ENCODE peak calls at places on chromosome 7, in five cellular contexts. One of them, this sample, is unnamed.
A peak's percentile ranks its signal among the peaks of the same experiment; 100 is the strongest.

GRCh38 chr7:47677664-47678063 is 95.8 kb upstream of the TNS3 start:
- DNase-seq in amniotic stem cell: no peak
- DNase-seq in astrocyte of the hippocampus: no peak
- DNase-seq in MM.1S: no peak
- DNase-seq in dermis microvascular lymphatic vessel endothelial cell: no peak
- DNase-seq in this sample: no peak

GRCh38 chr7:55021053-55021452 is 2.2 kb downstream of the EGFR start:
- DNase-seq in amniotic stem cell: no peak
- DNase-seq in astrocyte of the hippocampus: no peak
- DNase-seq in MM.1S: no peak
- DNase-seq in dermis microvascular lymphatic vessel endothelial cell: no peak
- DNase-seq in this sample: no peak

GRCh38 chr7:6172331-6173295 is 99.8 kb downstream of the CYTH3 start:
- DNase-seq in amniotic stem cell: no peak
- DNase-seq in astrocyte of the hippocampus: no peak
- DNase-seq in MM.1S: no peak
- DNase-seq in dermis microvascular lymphatic vessel endothelial cell: no peak
- DNase-seq in this sample: no peak

GRCh38 chr7:29754874-29755490 is 51.3 kb upstream of the WIPF3 start:
- DNase-seq in amniotic stem cell: no peak
- DNase-seq in astrocyte of the hippocampus: peak; percentile 77
- DNase-seq in MM.1S: no peak
- DNase-seq in dermis microvascular lymphatic vessel endothelial cell: peak; percentile 11
- DNase-seq in this sample: no peak

GRCh38 chr7:134255814-134256213 is 60.9 kb downstream of the SLC35B4 start:
- DNase-seq in amniotic stem cell: no peak
- DNase-seq in astrocyte of the hippocampus: no peak
- DNase-seq in MM.1S: no peak
- DNase-seq in dermis microvascular lymphatic vessel endothelial cell: no peak
- DNase-seq in this sample: peak; percentile 92

GRCh38 chr7:87878208-87878735 is 2.0 kb downstream of the DBF4 start:
- DNase-seq in amniotic stem cell: no peak
- DNase-seq in astrocyte of the hippocampus: peak; percentile 36
- DNase-seq in MM.1S: no peak
- DNase-seq in dermis microvascular lymphatic vessel endothelial cell: peak; percentile 7
- DNase-seq in this sample: no peak

GRCh38 chr7:7984424-7984823 is 15.8 kb downstream of the GLCCI1 start:
- DNase-seq in amniotic stem cell: no peak
- DNase-seq in astrocyte of the hippocampus: no peak
- DNase-seq in MM.1S: no peak
- DNase-seq in dermis microvascular lymphatic vessel endothelial cell: no peak
- DNase-seq in this sample: no peak

GRCh38 chr7:105389090-105389650 is 449 bp upstream of the SRPK2 start:
- DNase-seq in amniotic stem cell: peak; percentile 39
- DNase-seq in astrocyte of the hippocampus: peak; percentile 77
- DNase-seq in MM.1S: peak; percentile 26
- DNase-seq in dermis microvascular lymphatic vessel endothelial cell: peak; percentile 60
- DNase-seq in this sample: peak; percentile 48

GRCh38 chr7:99694201-99694911 is 14.6 kb upstream of the CYP3A5 start:
- DNase-seq in amniotic stem cell: no peak
- DNase-seq in astrocyte of the hippocampus: no peak
- DNase-seq in MM.1S: no peak
- DNase-seq in dermis microvascular lymphatic vessel endothelial cell: no peak
- DNase-seq in this sample: no peak

GRCh38 chr7:2529161-2530075 is 9.8 kb downstream of the LFNG start:
- DNase-seq in amniotic stem cell: peak; percentile 33
- DNase-seq in astrocyte of the hippocampus: peak; percentile 82
- DNase-seq in MM.1S: no peak
- DNase-seq in dermis microvascular lymphatic vessel endothelial cell: peak; percentile 60
- DNase-seq in this sample: no peak

This sample was measured in NCI-H1694 treated with DMSO at 0.1 percent for 48 hours.